ENCODE peak calls at places on chromosomes 4 and X, in six cellular contexts. One of them, this sample, is unnamed.

GRCh38 chr4:99947190-99947578 is 766 bp upstream of the DNAJB14 start:
- DNase-seq in fibroblast of lung: no peak
- DNase-seq in CD8-positive, alpha-beta memory T cell: no peak
- DNase-seq in K562: no peak
- DNase-seq in left lung: no peak
- DNase-seq in endothelial cell of umbilical vein: peak; percentile 3
- DNase-seq in this sample: no peak

GRCh38 chrX:17608898-17609297 is 128.4 kb upstream of the SCML1 start:
- DNase-seq in endothelial cell of umbilical vein: no peak
- DNase-seq in K562: no peak
- DNase-seq in fibroblast of lung: peak; percentile 41
- DNase-seq in left lung: no peak
- DNase-seq in CD8-positive, alpha-beta memory T cell: no peak
- DNase-seq in this sample: no peak

GRCh38 chr4:113919145-113919544 is 60.3 kb downstream of the ARSJ start:
- DNase-seq in left lung: no peak
- DNase-seq in fibroblast of lung: no peak
- DNase-seq in endothelial cell of umbilical vein: no peak
- DNase-seq in CD8-positive, alpha-beta memory T cell: no peak
- DNase-seq in K562: no peak
- DNase-seq in this sample: no peak

GRCh38 chrX:21800344-21800770 is 39.1 kb upstream of the MBTPS2 start:
- DNase-seq in endothelial cell of umbilical vein: no peak
- DNase-seq in CD8-positive, alpha-beta memory T cell: no peak
- DNase-seq in K562: no peak
- DNase-seq in left lung: no peak
- DNase-seq in fibroblast of lung: peak; percentile 46
- DNase-seq in this sample: no peak

GRCh38 chr4:4633431-4633830 is 91.6 kb upstream of the STX18 start:
- DNase-seq in K562: no peak
- DNase-seq in endothelial cell of umbilical vein: no peak
- DNase-seq in fibroblast of lung: no peak
- DNase-seq in left lung: no peak
- DNase-seq in CD8-positive, alpha-beta memory T cell: no peak
- DNase-seq in this sample: no peak

GRCh38 chr4:1201851-1202525 is 29.6 kb upstream of the SPON2 start:
- DNase-seq in endothelial cell of umbilical vein: no peak
- DNase-seq in fibroblast of lung: peak; percentile 98
- DNase-seq in CD8-positive, alpha-beta memory T cell: peak; percentile 93
- DNase-seq in K562: peak; percentile 19
- DNase-seq in left lung: peak; percentile 76
- DNase-seq in this sample: peak; percentile 85

GRCh38 chrX:38009641-38010040 is 3.3 kb downstream of the SYTL5 start:
- DNase-seq in fibroblast of lung: no peak
- DNase-seq in left lung: no peak
- DNase-seq in K562: no peak
- DNase-seq in endothelial cell of umbilical vein: no peak
- DNase-seq in CD8-positive, alpha-beta memory T cell: no peak
- DNase-seq in this sample: no peak

GRCh38 chr4:14583752-14584151 is 418.5 kb upstream of the CPEB2 start:
- DNase-seq in left lung: no peak
- DNase-seq in K562: no peak
- DNase-seq in CD8-positive, alpha-beta memory T cell: no peak
- DNase-seq in endothelial cell of umbilical vein: no peak
- DNase-seq in fibroblast of lung: no peak
- DNase-seq in this sample: no peak

GRCh38 chr4:153326513-153326912 is 18.0 kb upstream of the MND1 start:
- DNase-seq in K562: no peak
- DNase-seq in fibroblast of lung: peak; percentile 38
- DNase-seq in left lung: peak; percentile 43
- DNase-seq in endothelial cell of umbilical vein: peak; percentile 37
- DNase-seq in CD8-positive, alpha-beta memory T cell: no peak
- DNase-seq in this sample: no peak

GRCh38 chrX:50697691-50698090 is 116.3 kb downstream of the SHROOM4 start:
- DNase-seq in K562: no peak
- DNase-seq in CD8-positive, alpha-beta memory T cell: no peak
- DNase-seq in endothelial cell of umbilical vein: peak; percentile 75
- DNase-seq in fibroblast of lung: peak; percentile 79
- DNase-seq in left lung: no peak
- DNase-seq in this sample: no peak

GRCh38 chr4:19941434-19941833 is 310.3 kb upstream of the SLIT2 start:
- DNase-seq in left lung: no peak
- DNase-seq in K562: no peak
- DNase-seq in CD8-positive, alpha-beta memory T cell: no peak
- DNase-seq in endothelial cell of umbilical vein: no peak
- DNase-seq in fibroblast of lung: no peak
- DNase-seq in this sample: no peak

GRCh38 chr4:78534286-78534955 is 17.1 kb upstream of the ANXA3 start:
- DNase-seq in CD8-positive, alpha-beta memory T cell: no peak
- DNase-seq in endothelial cell of umbilical vein: no peak
- DNase-seq in fibroblast of lung: no peak
- DNase-seq in K562: no peak
- DNase-seq in left lung: no peak
- DNase-seq in this sample: no peak

GRCh38 chr4:4559596-4559995 is 17.7 kb upstream of the STX18 start:
- DNase-seq in left lung: no peak
- DNase-seq in K562: no peak
- DNase-seq in endothelial cell of umbilical vein: no peak
- DNase-seq in fibroblast of lung: no peak
- DNase-seq in CD8-positive, alpha-beta memory T cell: no peak
- DNase-seq in this sample: no peak

GRCh38 chr4:6576512-6576911 is 1.5 kb downstream of the MAN2B2 start:
- DNase-seq in endothelial cell of umbilical vein: no peak
- DNase-seq in fibroblast of lung: no peak
- DNase-seq in K562: no peak
- DNase-seq in CD8-positive, alpha-beta memory T cell: no peak
- DNase-seq in left lung: no peak
- DNase-seq in this sample: no peak

GRCh38 chr4:105603158-105603557 is 50.7 kb downstream of the ARHGEF38 start:
- DNase-seq in CD8-positive, alpha-beta memory T cell: no peak
- DNase-seq in endothelial cell of umbilical vein: no peak
- DNase-seq in K562: no peak
- DNase-seq in left lung: no peak
- DNase-seq in fibroblast of lung: no peak
- DNase-seq in this sample: no peak

GRCh38 chr4:91280551-91281290 is 1023.0 kb upstream of the GRID2 start:
- DNase-seq in K562: no peak
- DNase-seq in left lung: no peak
- DNase-seq in fibroblast of lung: no peak
- DNase-seq in endothelial cell of umbilical vein: no peak
- DNase-seq in CD8-positive, alpha-beta memory T cell: no peak
- DNase-seq in this sample: no peak

GRCh38 chrX:36534900-36535299 is 473.3 kb upstream of the FAM47C start:
- DNase-seq in left lung: no peak
- DNase-seq in fibroblast of lung: no peak
- DNase-seq in endothelial cell of umbilical vein: no peak
- DNase-seq in CD8-positive, alpha-beta memory T cell: no peak
- DNase-seq in K562: no peak
- DNase-seq in this sample: no peak

DNA sequence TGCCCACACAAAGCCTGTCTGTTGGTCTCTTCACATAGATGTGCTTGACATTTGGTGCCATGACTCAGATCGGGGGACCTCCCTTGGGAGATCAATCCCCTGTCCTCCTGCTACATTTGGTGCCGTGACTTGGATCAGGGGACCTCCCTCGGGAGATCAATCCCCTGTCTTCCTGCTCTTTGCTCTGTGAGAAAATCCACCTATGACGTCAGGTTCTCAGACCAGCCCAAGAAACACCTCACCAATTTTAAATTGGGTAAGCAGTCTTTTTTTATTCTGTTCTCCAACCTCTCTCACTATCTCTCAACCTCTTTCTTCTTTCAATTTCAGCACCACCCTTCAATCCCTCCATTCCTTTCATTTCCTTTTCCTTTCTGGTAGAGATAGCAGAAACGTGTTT is 159.6 kb upstream of the AGTR2 start:
- DNase-seq in endothelial cell of umbilical vein: no peak
- DNase-seq in fibroblast of lung: no peak
- DNase-seq in CD8-positive, alpha-beta memory T cell: no peak
- DNase-seq in K562: no peak
- DNase-seq in left lung: no peak
- DNase-seq in this sample: no peak
- H3K27ac ChIP-seq in endothelial cell of umbilical vein: no peak overlapping the region
- H3K27ac ChIP-seq in fibroblast of lung: no peak overlapping the region
- H3K27ac ChIP-seq in CD8-positive, alpha-beta memory T cell: no peak overlapping the region
- H3K27ac ChIP-seq in K562: no peak overlapping the region
- H3K27ac ChIP-seq in left lung: no peak overlapping the region
- H3K27ac ChIP-seq in this sample: no peak overlapping the region

GRCh38 chrX:10832103-10832502 is 211.7 kb upstream of the MID1 start:
- DNase-seq in CD8-positive, alpha-beta memory T cell: no peak
- DNase-seq in left lung: no peak
- DNase-seq in K562: no peak
- DNase-seq in fibroblast of lung: no peak
- DNase-seq in endothelial cell of umbilical vein: no peak
- DNase-seq in this sample: no peak

GRCh38 chrX:10828640-10829039 is 208.3 kb upstream of the MID1 start:
- DNase-seq in endothelial cell of umbilical vein: no peak
- DNase-seq in CD8-positive, alpha-beta memory T cell: no peak
- DNase-seq in fibroblast of lung: no peak
- DNase-seq in K562: no peak
- DNase-seq in left lung: no peak
- DNase-seq in this sample: no peak

DNA sequence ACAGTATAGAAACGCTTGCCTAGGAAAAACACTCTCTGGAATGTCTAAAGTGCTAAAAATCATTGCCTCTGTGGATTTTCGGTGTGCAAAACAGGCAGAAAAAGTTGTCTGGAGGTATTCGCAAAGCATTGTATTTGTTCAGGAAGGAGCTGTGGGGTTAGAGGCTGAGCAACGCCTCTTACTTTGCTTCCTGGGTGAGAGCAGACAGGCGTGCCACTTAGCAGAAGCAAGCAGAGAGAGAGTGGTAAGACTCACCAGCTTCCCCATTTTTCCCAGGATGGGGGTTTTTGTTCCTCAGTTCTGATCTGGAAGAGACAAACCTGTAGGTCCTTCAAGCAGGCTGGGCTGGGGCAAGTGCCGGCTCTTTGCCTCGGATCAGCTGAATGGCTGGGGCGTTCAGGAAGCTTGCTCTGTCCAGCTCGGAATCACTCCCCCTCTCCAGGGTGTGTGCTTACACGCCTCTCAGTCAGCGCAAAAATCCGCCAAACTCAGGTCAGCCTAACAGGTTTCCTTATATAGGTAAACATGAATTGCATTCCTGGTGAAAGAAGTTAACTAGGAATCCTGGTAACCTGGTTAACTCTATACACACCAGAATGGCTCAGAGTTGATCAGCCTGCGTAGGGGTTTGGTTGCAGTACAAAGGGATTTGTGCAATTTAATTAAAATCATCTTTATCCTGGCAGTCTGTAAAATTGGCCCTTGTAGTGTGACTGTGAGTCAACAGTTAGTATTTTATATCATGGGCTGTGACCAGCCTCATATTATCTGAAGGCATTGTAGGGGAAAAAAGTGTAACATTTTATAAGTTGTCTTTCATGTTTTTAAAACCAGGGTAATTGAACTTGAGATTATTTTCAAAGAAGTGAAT is 213.1 kb upstream of the MID1 start:
- DNase-seq in left lung: peak; percentile 43
- DNase-seq in endothelial cell of umbilical vein: no peak
- DNase-seq in fibroblast of lung: no peak
- DNase-seq in K562: peak; percentile 27
- DNase-seq in CD8-positive, alpha-beta memory T cell: no peak
- DNase-seq in this sample: peak; percentile 64
- H3K4me3 ChIP-seq in left lung: peak overlapping the region; percentile 9
- H3K4me3 ChIP-seq in endothelial cell of umbilical vein: no peak overlapping the region
- H3K4me3 ChIP-seq in fibroblast of lung: peak overlapping the region; percentile 14
- H3K4me3 ChIP-seq in K562: no peak overlapping the region
- H3K4me3 ChIP-seq in CD8-positive, alpha-beta memory T cell: no peak overlapping the region
- H3K4me3 ChIP-seq in this sample: peak overlapping the region; percentile 40

GRCh38 chrX:102560423-102561068 is 38.8 kb upstream of the ARMCX5 start:
- DNase-seq in fibroblast of lung: no peak
- DNase-seq in K562: no peak
- DNase-seq in left lung: no peak
- DNase-seq in endothelial cell of umbilical vein: no peak
- DNase-seq in CD8-positive, alpha-beta memory T cell: no peak
- DNase-seq in this sample: no peak

DNA sequence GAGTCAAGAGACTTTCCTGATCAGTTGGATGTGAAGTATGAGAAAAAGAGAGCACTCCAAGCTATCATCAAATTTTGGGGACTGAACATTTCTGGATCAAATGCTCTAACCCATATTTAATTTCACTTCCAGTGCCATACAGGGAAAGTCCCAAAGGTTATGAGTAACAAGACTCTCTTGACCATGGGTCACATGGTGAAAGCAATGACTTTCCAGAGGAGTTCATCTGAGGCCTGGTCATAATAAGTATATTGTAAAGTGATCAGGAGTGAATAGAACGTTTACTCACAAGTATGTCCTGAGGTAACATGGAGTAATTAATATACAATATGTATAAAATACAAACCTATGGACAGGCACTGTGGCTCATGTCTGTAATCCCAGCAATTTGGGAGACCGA is 40.7 kb upstream of the ARMCX5 start:
- DNase-seq in left lung: no peak
- DNase-seq in CD8-positive, alpha-beta memory T cell: no peak
- DNase-seq in endothelial cell of umbilical vein: no peak
- DNase-seq in fibroblast of lung: no peak
- DNase-seq in K562: no peak
- DNase-seq in this sample: no peak
- H3K27ac ChIP-seq in left lung: no peak overlapping the region
- H3K27ac ChIP-seq in CD8-positive, alpha-beta memory T cell: no peak overlapping the region
- H3K27ac ChIP-seq in endothelial cell of umbilical vein: no peak overlapping the region
- H3K27ac ChIP-seq in fibroblast of lung: no peak overlapping the region
- H3K27ac ChIP-seq in K562: no peak overlapping the region
- H3K27ac ChIP-seq in this sample: no peak overlapping the region

DNA sequence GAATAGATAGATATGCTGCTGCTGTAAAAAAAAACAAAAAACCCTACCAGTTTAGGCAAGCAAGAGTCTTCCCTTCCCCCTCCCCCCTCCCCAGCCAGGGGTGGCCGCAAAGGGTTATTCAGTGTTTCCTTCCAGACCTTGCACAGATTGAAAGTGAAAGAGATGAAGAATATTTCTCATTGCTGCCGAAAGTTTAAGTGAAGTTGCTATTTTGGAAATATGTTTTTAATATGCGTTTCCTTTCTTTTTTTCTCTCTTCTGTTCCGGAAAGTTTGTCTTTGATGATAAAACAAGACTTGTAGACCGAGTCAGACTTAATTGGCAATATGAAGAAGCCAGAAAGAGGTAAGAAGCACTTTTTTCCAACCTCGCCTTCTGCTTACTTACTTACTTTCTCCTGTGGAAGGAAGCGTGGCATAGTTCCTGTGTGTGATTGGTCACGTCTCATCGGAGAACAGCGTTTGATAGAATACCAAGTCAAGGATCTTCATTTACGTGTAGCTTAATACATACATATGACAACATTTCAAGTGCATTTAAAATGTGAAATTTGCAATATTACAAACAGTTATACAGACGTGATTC is 58.4 kb upstream of the CLCN4 start:
- DNase-seq in left lung: no peak
- DNase-seq in K562: no peak
- DNase-seq in CD8-positive, alpha-beta memory T cell: peak; percentile 71
- DNase-seq in endothelial cell of umbilical vein: peak; percentile 43
- DNase-seq in fibroblast of lung: no peak
- DNase-seq in this sample: no peak
- H3K4me3 ChIP-seq in left lung: no peak overlapping the region
- H3K4me3 ChIP-seq in K562: no peak overlapping the region
- H3K4me3 ChIP-seq in CD8-positive, alpha-beta memory T cell: peak overlapping the region; percentile 72
- H3K4me3 ChIP-seq in endothelial cell of umbilical vein: no peak overlapping the region
- H3K4me3 ChIP-seq in fibroblast of lung: peak overlapping the region; percentile 51
- H3K4me3 ChIP-seq in this sample: no peak overlapping the region

GRCh38 chr4:3516061-3516835 is 16.0 kb downstream of the LRPAP1 start:
- DNase-seq in left lung: peak; percentile 60
- DNase-seq in CD8-positive, alpha-beta memory T cell: no peak
- DNase-seq in K562: no peak
- DNase-seq in endothelial cell of umbilical vein: no peak
- DNase-seq in fibroblast of lung: no peak
- DNase-seq in this sample: no peak
- H3K27ac ChIP-seq in left lung: no peak overlapping the region
- H3K27ac ChIP-seq in CD8-positive, alpha-beta memory T cell: no peak overlapping the region
- H3K27ac ChIP-seq in K562: no peak overlapping the region
- H3K27ac ChIP-seq in endothelial cell of umbilical vein: no peak overlapping the region
- H3K27ac ChIP-seq in fibroblast of lung: no peak overlapping the region
- H3K27ac ChIP-seq in this sample: no peak overlapping the region